ENCODE peak calls at places on chromosomes 13 and 19, in five cellular contexts. One of them, this sample, is unnamed.

GRCh38 chr19:42132030-42132628 is at the start of gene POU2F2:
- DNase-seq in neuronal stem cell: no peak
- DNase-seq in IMR-90: no peak
- DNase-seq in mesenchymal stem cell: peak
- DNase-seq in trophoblast cell: no peak
- DNase-seq in this sample: no peak

GRCh38 chr13:73039201-73040108 is 19.4 kb upstream of the KLF5 start:
- DNase-seq in mesenchymal stem cell: no peak
- DNase-seq in IMR-90: no peak
- DNase-seq in trophoblast cell: peak
- DNase-seq in neuronal stem cell: no peak
- DNase-seq in this sample: no peak

GRCh38 chr19:898663-899062 is 5.4 kb downstream of the RNU6-9 start:
- DNase-seq in IMR-90: no peak
- DNase-seq in neuronal stem cell: no peak
- DNase-seq in trophoblast cell: peak
- DNase-seq in mesenchymal stem cell: no peak
- DNase-seq in this sample: no peak

GRCh38 chr19:28519218-28519779 is 693.7 kb downstream of the UQCRFS1 start:
- DNase-seq in trophoblast cell: no peak
- DNase-seq in neuronal stem cell: no peak
- DNase-seq in IMR-90: no peak
- DNase-seq in mesenchymal stem cell: no peak
- DNase-seq in this sample: no peak

GRCh38 chr13:98471895-98472294 is 105.0 kb downstream of the STK24 start:
- DNase-seq in IMR-90: no peak
- DNase-seq in mesenchymal stem cell: no peak
- DNase-seq in trophoblast cell: no peak
- DNase-seq in neuronal stem cell: no peak
- DNase-seq in this sample: no peak

GRCh38 chr19:12364391-12365093 is 941 bp downstream of the ZNF442 start:
- DNase-seq in neuronal stem cell: no peak
- DNase-seq in IMR-90: peak
- DNase-seq in mesenchymal stem cell: peak
- DNase-seq in trophoblast cell: peak
- DNase-seq in this sample: no peak

GRCh38 chr19:17294051-17294891 is 9.0 kb downstream of the ABHD8 start:
- DNase-seq in trophoblast cell: peak
- DNase-seq in mesenchymal stem cell: no peak
- DNase-seq in neuronal stem cell: no peak
- DNase-seq in IMR-90: no peak
- DNase-seq in this sample: no peak

GRCh38 chr13:48155850-48156249 is 60.9 kb upstream of the MED4 start:
- DNase-seq in IMR-90: peak
- DNase-seq in neuronal stem cell: no peak
- DNase-seq in trophoblast cell: peak
- DNase-seq in mesenchymal stem cell: peak
- DNase-seq in this sample: no peak

GRCh38 chr13:26601669-26602068 is 44.2 kb downstream of the WASF3 start:
- DNase-seq in mesenchymal stem cell: peak
- DNase-seq in neuronal stem cell: no peak
- DNase-seq in trophoblast cell: no peak
- DNase-seq in IMR-90: peak
- DNase-seq in this sample: no peak

GRCh38 chr19:37933965-37934364 is 27.0 kb downstream of the SIPA1L3 start:
- DNase-seq in neuronal stem cell: no peak
- DNase-seq in trophoblast cell: peak
- DNase-seq in IMR-90: peak
- DNase-seq in mesenchymal stem cell: peak
- DNase-seq in this sample: no peak

GRCh38 chr13:111954681-111955411 is 112.1 kb upstream of the SOX1 start:
- DNase-seq in IMR-90: no peak
- DNase-seq in trophoblast cell: peak
- DNase-seq in neuronal stem cell: no peak
- DNase-seq in mesenchymal stem cell: peak
- DNase-seq in this sample: peak

GRCh38 chr19:38639679-38640078 is 7.8 kb upstream of the ACTN4 start:
- DNase-seq in trophoblast cell: no peak
- DNase-seq in IMR-90: no peak
- DNase-seq in mesenchymal stem cell: no peak
- DNase-seq in neuronal stem cell: no peak
- DNase-seq in this sample: no peak

GRCh38 chr13:55418095-55418494 is 1722.6 kb upstream of the PRR20A start:
- DNase-seq in IMR-90: no peak
- DNase-seq in trophoblast cell: no peak
- DNase-seq in mesenchymal stem cell: no peak
- DNase-seq in neuronal stem cell: no peak
- DNase-seq in this sample: no peak

GRCh38 chr19:15123900-15124299 is 16.7 kb downstream of the SYDE1 start:
- DNase-seq in trophoblast cell: no peak
- DNase-seq in neuronal stem cell: no peak
- DNase-seq in IMR-90: no peak
- DNase-seq in mesenchymal stem cell: no peak
- DNase-seq in this sample: no peak

GRCh38 chr19:14393303-14393702 is 12.1 kb downstream of the ADGRE5 start:
- DNase-seq in neuronal stem cell: no peak
- DNase-seq in mesenchymal stem cell: no peak
- DNase-seq in trophoblast cell: no peak
- DNase-seq in IMR-90: no peak
- DNase-seq in this sample: no peak

GRCh38 chr13:72314210-72314609 is 413.2 kb downstream of the MZT1 start:
- DNase-seq in neuronal stem cell: no peak
- DNase-seq in trophoblast cell: no peak
- DNase-seq in IMR-90: no peak
- DNase-seq in mesenchymal stem cell: no peak
- DNase-seq in this sample: no peak

GRCh38 chr13:50519866-50520265 is 323.6 kb downstream of the DLEU7 start:
- DNase-seq in neuronal stem cell: no peak
- DNase-seq in mesenchymal stem cell: no peak
- DNase-seq in IMR-90: no peak
- DNase-seq in trophoblast cell: no peak
- DNase-seq in this sample: no peak

GRCh38 chr19:39390460-39390758 is 497 bp downstream of the PAF1 start:
- DNase-seq in neuronal stem cell: no peak
- DNase-seq in trophoblast cell: peak
- DNase-seq in mesenchymal stem cell: no peak
- DNase-seq in IMR-90: no peak
- DNase-seq in this sample: no peak

GRCh38 chr19:39843919-39844793 is 2.0 kb downstream of the FBL start:
- DNase-seq in mesenchymal stem cell: peak
- DNase-seq in neuronal stem cell: no peak
- DNase-seq in trophoblast cell: peak
- DNase-seq in IMR-90: peak
- DNase-seq in this sample: no peak

GRCh38 chr13:33106656-33107402 is 90.6 kb downstream of the KL start:
- DNase-seq in mesenchymal stem cell: peak
- DNase-seq in IMR-90: peak
- DNase-seq in neuronal stem cell: no peak
- DNase-seq in trophoblast cell: no peak
- DNase-seq in this sample: no peak

GRCh38 chr13:29908917-29909755 is 58.7 kb upstream of the UBL3 start:
- DNase-seq in IMR-90: no peak
- DNase-seq in neuronal stem cell: no peak
- DNase-seq in mesenchymal stem cell: no peak
- DNase-seq in trophoblast cell: no peak
- DNase-seq in this sample: no peak

GRCh38 chr13:110866491-110867170 is 48.2 kb downstream of the ANKRD10 start:
- DNase-seq in trophoblast cell: no peak
- DNase-seq in neuronal stem cell: no peak
- DNase-seq in mesenchymal stem cell: no peak
- DNase-seq in IMR-90: no peak
- DNase-seq in this sample: peak
- H3K4me3 ChIP-seq in trophoblast cell: no peak
- H3K4me3 ChIP-seq in neuronal stem cell: no peak
- H3K4me3 ChIP-seq in mesenchymal stem cell: no peak
- H3K4me3 ChIP-seq in IMR-90: no peak
- H3K4me3 ChIP-seq in this sample: no peak

GRCh38 chr19:48363810-48364563 is at the start of the genes SYNGR4 and TMEM143:
- DNase-seq in mesenchymal stem cell: peak
- DNase-seq in trophoblast cell: peak
- DNase-seq in IMR-90: peak
- DNase-seq in neuronal stem cell: peak
- DNase-seq in this sample: peak
- H4K91ac ChIP-seq in mesenchymal stem cell: peak
- H4K91ac ChIP-seq in trophoblast cell: peak
- H4K91ac ChIP-seq in IMR-90: peak
- H4K91ac ChIP-seq in neuronal stem cell: no peak
- H4K91ac ChIP-seq in this sample: peak

GRCh38 chr13:20159646-20160345 is 1.1 kb downstream of the GJA3 start:
- DNase-seq in mesenchymal stem cell: no peak
- DNase-seq in IMR-90: peak
- DNase-seq in trophoblast cell: peak
- DNase-seq in neuronal stem cell: no peak
- DNase-seq in this sample: no peak
- H3K4me3 ChIP-seq in mesenchymal stem cell: no peak
- H3K4me3 ChIP-seq in IMR-90: peak
- H3K4me3 ChIP-seq in trophoblast cell: no peak
- H3K4me3 ChIP-seq in neuronal stem cell: no peak
- H3K4me3 ChIP-seq in this sample: peak

GRCh38 chr19:6062961-6063575 is 47.2 kb downstream of the RFX2 start:
- DNase-seq in IMR-90: no peak
- DNase-seq in mesenchymal stem cell: no peak
- DNase-seq in neuronal stem cell: no peak
- DNase-seq in trophoblast cell: no peak
- DNase-seq in this sample: no peak
- H4K91ac ChIP-seq in IMR-90: no peak
- H4K91ac ChIP-seq in mesenchymal stem cell: no peak
- H4K91ac ChIP-seq in neuronal stem cell: no peak
- H4K91ac ChIP-seq in trophoblast cell: no peak
- H4K91ac ChIP-seq in this sample: no peak

DNA sequence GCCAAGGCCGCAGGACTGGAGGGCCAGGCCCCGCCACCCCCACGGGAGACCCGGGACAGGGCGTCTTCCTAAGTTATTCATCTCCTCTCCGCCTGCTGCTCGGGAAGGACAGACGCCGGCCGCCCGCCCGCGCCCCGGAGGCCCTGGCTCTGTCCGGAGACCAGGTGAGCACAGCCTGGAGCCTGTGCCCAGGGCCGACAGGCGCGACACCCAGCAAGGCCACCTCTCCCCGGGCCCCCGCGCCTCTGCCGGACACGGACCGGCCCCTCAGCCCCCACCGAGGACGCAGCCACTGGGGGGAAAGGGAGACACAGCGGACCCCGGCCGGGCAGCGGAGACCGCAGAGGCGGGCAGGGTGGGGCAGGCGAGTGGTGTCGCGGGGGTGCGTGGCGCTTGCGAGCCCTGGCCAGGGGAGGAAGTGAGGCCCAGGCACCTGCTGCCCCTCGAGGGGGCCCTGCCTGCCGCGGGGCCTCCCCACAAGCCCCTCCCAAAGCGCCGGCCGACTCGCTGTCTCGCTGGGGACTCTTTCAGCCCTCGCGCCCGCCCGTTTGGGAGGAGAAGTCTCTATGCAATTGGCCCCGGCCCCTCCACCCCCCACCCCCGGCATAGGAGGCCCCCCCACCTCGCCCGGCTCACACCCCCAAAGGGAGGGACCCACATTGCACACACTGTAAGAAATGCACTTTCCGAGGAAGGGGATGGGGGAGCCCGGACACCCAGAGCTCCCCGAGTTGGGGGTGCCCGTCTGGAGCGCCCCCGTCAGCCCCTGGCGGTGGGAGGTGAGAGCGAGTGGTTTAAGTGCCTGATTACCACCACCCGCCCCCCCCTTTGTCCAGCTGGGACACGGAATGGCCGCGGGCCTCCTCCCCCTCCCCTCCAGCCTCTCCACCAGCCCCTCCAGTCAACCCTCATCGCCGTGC is 17.0 kb downstream of the SMIM24 start:
- DNase-seq in trophoblast cell: no peak
- DNase-seq in neuronal stem cell: no peak
- DNase-seq in IMR-90: no peak
- DNase-seq in mesenchymal stem cell: no peak
- DNase-seq in this sample: no peak
- H3K4me3 ChIP-seq in trophoblast cell: no peak
- H3K4me3 ChIP-seq in neuronal stem cell: no peak
- H3K4me3 ChIP-seq in IMR-90: no peak
- H3K4me3 ChIP-seq in mesenchymal stem cell: no peak
- H3K4me3 ChIP-seq in this sample: peak

DNA sequence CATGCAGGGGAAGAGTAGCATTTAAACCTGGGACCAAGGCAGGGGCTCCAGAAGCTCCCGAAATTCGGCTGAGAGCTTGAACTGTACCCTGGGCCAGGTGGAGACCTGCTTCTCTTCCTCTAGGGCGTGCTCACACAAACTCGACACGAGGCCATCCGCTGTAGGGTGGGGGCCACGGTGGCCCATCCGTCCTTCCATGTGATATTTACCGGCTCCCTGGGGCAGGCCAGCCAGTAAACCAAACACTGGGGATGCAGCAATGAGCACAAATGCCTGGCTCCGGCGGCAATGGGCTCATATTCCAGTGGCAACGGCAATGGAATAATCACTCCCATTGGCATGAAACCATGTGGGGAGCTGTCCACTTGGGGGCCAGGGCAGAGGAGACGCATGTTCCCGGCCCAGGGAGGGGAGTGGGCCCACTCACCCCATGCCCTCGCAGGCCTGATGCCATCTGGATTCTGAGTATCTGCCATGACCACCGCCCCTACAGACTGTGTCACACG is 10.8 kb downstream of the SH3GL1 start:
- DNase-seq in IMR-90: no peak
- DNase-seq in mesenchymal stem cell: no peak
- DNase-seq in neuronal stem cell: no peak
- DNase-seq in trophoblast cell: no peak
- DNase-seq in this sample: no peak
- H4K91ac ChIP-seq in IMR-90: no peak
- H4K91ac ChIP-seq in mesenchymal stem cell: peak
- H4K91ac ChIP-seq in neuronal stem cell: peak
- H4K91ac ChIP-seq in trophoblast cell: peak
- H4K91ac ChIP-seq in this sample: no peak

GRCh38 chr13:79403113-79403512 is 2.9 kb downstream of the RBM26 start:
- DNase-seq in trophoblast cell: no peak
- DNase-seq in IMR-90: no peak
- DNase-seq in mesenchymal stem cell: no peak
- DNase-seq in neuronal stem cell: no peak
- DNase-seq in this sample: no peak

GRCh38 chr13:79402074-79402635 is 3.9 kb downstream of the RBM26 start:
- DNase-seq in neuronal stem cell: no peak
- DNase-seq in mesenchymal stem cell: peak
- DNase-seq in trophoblast cell: no peak
- DNase-seq in IMR-90: no peak
- DNase-seq in this sample: no peak

GRCh38 chr13:79404361-79404760 is 1.7 kb downstream of the RBM26 start:
- DNase-seq in trophoblast cell: no peak
- DNase-seq in IMR-90: no peak
- DNase-seq in neuronal stem cell: no peak
- DNase-seq in mesenchymal stem cell: no peak
- DNase-seq in this sample: no peak

GRCh38 chr13:79401259-79402071 is 4.6 kb downstream of the RBM26 start:
- DNase-seq in mesenchymal stem cell: no peak
- DNase-seq in trophoblast cell: no peak
- DNase-seq in neuronal stem cell: no peak
- DNase-seq in IMR-90: no peak
- DNase-seq in this sample: no peak

DNA sequence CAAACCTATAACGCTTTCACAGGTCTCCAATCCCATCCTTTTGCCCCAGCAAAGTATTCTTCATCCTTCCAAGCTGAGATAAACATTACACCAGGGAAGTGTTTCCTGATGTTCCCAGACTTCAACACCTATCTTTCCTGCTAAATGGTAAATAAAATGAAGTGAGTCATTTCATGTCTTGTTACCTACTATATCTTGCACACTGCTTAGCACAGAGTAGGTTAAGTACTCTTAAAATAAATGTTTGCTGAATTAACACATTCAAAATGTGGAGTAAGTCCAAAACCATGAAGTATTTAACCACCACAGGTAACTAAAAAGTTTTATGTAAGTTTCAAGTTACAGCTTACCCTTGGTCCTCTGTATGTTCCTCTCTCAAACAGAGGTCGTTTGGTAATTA is 3.4 kb downstream of the RBM26 start:
- DNase-seq in trophoblast cell: no peak
- DNase-seq in mesenchymal stem cell: no peak
- DNase-seq in neuronal stem cell: no peak
- DNase-seq in IMR-90: no peak
- DNase-seq in this sample: no peak
- H3K4me3 ChIP-seq in trophoblast cell: no peak
- H3K4me3 ChIP-seq in mesenchymal stem cell: no peak
- H3K4me3 ChIP-seq in neuronal stem cell: no peak
- H3K4me3 ChIP-seq in IMR-90: no peak
- H3K4me3 ChIP-seq in this sample: no peak

This sample was measured in H1.